ENCODE peak calls at places on chromosomes 16 and 17, in nine cellular contexts. One of them, this sample, is unnamed.
A peak's percentile ranks its signal among the peaks of the same experiment; 100 is the strongest.

GRCh38 chr17:15157051-15157450 is 108.1 kb downstream of the PMP22 start:
- DNase-seq in A549: no peak
- DNase-seq in right lobe of liver: no peak
- DNase-seq in dorsolateral prefrontal cortex: no peak
- DNase-seq in effector memory CD4-positive, alpha-beta T cell: no peak
- DNase-seq in SK-N-SH: no peak
- DNase-seq in stomach: no peak
- DNase-seq in GM23248: peak; percentile 75
- DNase-seq in mammary epithelial cell: no peak
- DNase-seq in this sample: no peak

GRCh38 chr16:58515125-58515870 is at the start of gene SETD6:
- DNase-seq in A549: peak; percentile 86
- DNase-seq in right lobe of liver: peak; percentile 90
- DNase-seq in dorsolateral prefrontal cortex: peak; percentile 92
- DNase-seq in effector memory CD4-positive, alpha-beta T cell: peak; percentile 66
- DNase-seq in SK-N-SH: peak; percentile 92
- DNase-seq in stomach: peak; percentile 89
- DNase-seq in GM23248: peak; percentile 95
- DNase-seq in mammary epithelial cell: peak; percentile 77
- DNase-seq in this sample: no peak

GRCh38 chr17:45302649-45303173 is 14.1 kb downstream of the MAP3K14 start:
- DNase-seq in A549: no peak
- DNase-seq in right lobe of liver: no peak
- DNase-seq in dorsolateral prefrontal cortex: no peak
- DNase-seq in effector memory CD4-positive, alpha-beta T cell: no peak
- DNase-seq in SK-N-SH: no peak
- DNase-seq in stomach: no peak
- DNase-seq in GM23248: peak; percentile 75
- DNase-seq in mammary epithelial cell: peak; percentile 69
- DNase-seq in this sample: no peak

GRCh38 chr17:43360376-43360738 is 38.4 kb upstream of the ARL4D start:
- DNase-seq in A549: peak; percentile 80
- DNase-seq in right lobe of liver: no peak
- DNase-seq in dorsolateral prefrontal cortex: no peak
- DNase-seq in effector memory CD4-positive, alpha-beta T cell: peak; percentile 77
- DNase-seq in SK-N-SH: peak; percentile 44
- DNase-seq in stomach: peak; percentile 59
- DNase-seq in GM23248: no peak
- DNase-seq in mammary epithelial cell: no peak
- DNase-seq in this sample: no peak

GRCh38 chr17:81959362-81960129 is 1.4 kb downstream of the NOTUM start:
- DNase-seq in A549: peak; percentile 65
- DNase-seq in right lobe of liver: peak; percentile 83
- DNase-seq in dorsolateral prefrontal cortex: peak; percentile 63
- DNase-seq in effector memory CD4-positive, alpha-beta T cell: peak; percentile 77
- DNase-seq in SK-N-SH: peak; percentile 96
- DNase-seq in stomach: peak; percentile 84
- DNase-seq in GM23248: peak; percentile 73
- DNase-seq in mammary epithelial cell: peak; percentile 33
- DNase-seq in this sample: no peak

GRCh38 chr16:80997139-80997798 is 9.4 kb downstream of the CMC2 start:
- DNase-seq in A549: peak; percentile 69
- DNase-seq in right lobe of liver: no peak
- DNase-seq in dorsolateral prefrontal cortex: no peak
- DNase-seq in effector memory CD4-positive, alpha-beta T cell: no peak
- DNase-seq in SK-N-SH: no peak
- DNase-seq in stomach: no peak
- DNase-seq in GM23248: peak; percentile 12
- DNase-seq in mammary epithelial cell: no peak
- DNase-seq in this sample: peak; percentile 48

GRCh38 chr17:48194097-48194550 is 86.6 kb downstream of the SNX11 start:
- DNase-seq in A549: peak; percentile 41
- DNase-seq in right lobe of liver: no peak
- DNase-seq in dorsolateral prefrontal cortex: no peak
- DNase-seq in effector memory CD4-positive, alpha-beta T cell: no peak
- DNase-seq in SK-N-SH: no peak
- DNase-seq in stomach: no peak
- DNase-seq in GM23248: peak; percentile 42
- DNase-seq in mammary epithelial cell: peak; percentile 3
- DNase-seq in this sample: no peak

GRCh38 chr17:43211123-43211479 is 574 bp upstream of the TMEM106A start:
- DNase-seq in A549: no peak
- DNase-seq in right lobe of liver: no peak
- DNase-seq in dorsolateral prefrontal cortex: no peak
- DNase-seq in effector memory CD4-positive, alpha-beta T cell: no peak
- DNase-seq in SK-N-SH: no peak
- DNase-seq in stomach: no peak
- DNase-seq in GM23248: peak; percentile 17
- DNase-seq in mammary epithelial cell: no peak
- DNase-seq in this sample: no peak

GRCh38 chr17:75530837-75531723 is 5.6 kb downstream of the LLGL2 start:
- DNase-seq in A549: no peak
- DNase-seq in right lobe of liver: no peak
- DNase-seq in dorsolateral prefrontal cortex: no peak
- DNase-seq in effector memory CD4-positive, alpha-beta T cell: no peak
- DNase-seq in SK-N-SH: no peak
- DNase-seq in stomach: peak; percentile 55
- DNase-seq in GM23248: no peak
- DNase-seq in mammary epithelial cell: no peak
- DNase-seq in this sample: no peak
- H3K27ac ChIP-seq in A549: peak overlapping the region; percentile 75
- H3K27ac ChIP-seq in right lobe of liver: no peak overlapping the region
- H3K27ac ChIP-seq in dorsolateral prefrontal cortex: no peak overlapping the region
- H3K27ac ChIP-seq in effector memory CD4-positive, alpha-beta T cell: no peak overlapping the region
- H3K27ac ChIP-seq in SK-N-SH: no peak overlapping the region
- H3K27ac ChIP-seq in stomach: peak overlapping the region; percentile 46
- H3K27ac ChIP-seq in GM23248: no peak overlapping the region
- H3K27ac ChIP-seq in mammary epithelial cell: no peak overlapping the region
- H3K27ac ChIP-seq in this sample: no peak overlapping the region

GRCh38 chr16:31002252-31002700 is 8.2 kb downstream of the STX1B start:
- DNase-seq in A549: no peak
- DNase-seq in right lobe of liver: no peak
- DNase-seq in dorsolateral prefrontal cortex: no peak
- DNase-seq in effector memory CD4-positive, alpha-beta T cell: no peak
- DNase-seq in SK-N-SH: no peak
- DNase-seq in stomach: no peak
- DNase-seq in GM23248: no peak
- DNase-seq in mammary epithelial cell: peak; percentile 20
- DNase-seq in this sample: no peak
- H3K27ac ChIP-seq in A549: peak overlapping the region; percentile 24
- H3K27ac ChIP-seq in right lobe of liver: no peak overlapping the region
- H3K27ac ChIP-seq in dorsolateral prefrontal cortex: no peak overlapping the region
- H3K27ac ChIP-seq in effector memory CD4-positive, alpha-beta T cell: no peak overlapping the region
- H3K27ac ChIP-seq in SK-N-SH: no peak overlapping the region
- H3K27ac ChIP-seq in stomach: no peak overlapping the region
- H3K27ac ChIP-seq in GM23248: no peak overlapping the region
- H3K27ac ChIP-seq in mammary epithelial cell: no peak overlapping the region
- H3K27ac ChIP-seq in this sample: no peak overlapping the region

GRCh38 chr17:64024215-64024654 is 3.8 kb upstream of the ICAM2 start:
- DNase-seq in A549: no peak
- DNase-seq in right lobe of liver: no peak
- DNase-seq in dorsolateral prefrontal cortex: no peak
- DNase-seq in effector memory CD4-positive, alpha-beta T cell: no peak
- DNase-seq in SK-N-SH: no peak
- DNase-seq in stomach: no peak
- DNase-seq in GM23248: no peak
- DNase-seq in mammary epithelial cell: no peak
- DNase-seq in this sample: no peak
- H3K27ac ChIP-seq in A549: no peak overlapping the region
- H3K27ac ChIP-seq in right lobe of liver: no peak overlapping the region
- H3K27ac ChIP-seq in dorsolateral prefrontal cortex: no peak overlapping the region
- H3K27ac ChIP-seq in effector memory CD4-positive, alpha-beta T cell: peak overlapping the region; percentile 92
- H3K27ac ChIP-seq in SK-N-SH: no peak overlapping the region
- H3K27ac ChIP-seq in stomach: peak overlapping the region; percentile 59
- H3K27ac ChIP-seq in GM23248: no peak overlapping the region
- H3K27ac ChIP-seq in mammary epithelial cell: no peak overlapping the region
- H3K27ac ChIP-seq in this sample: no peak overlapping the region

DNA sequence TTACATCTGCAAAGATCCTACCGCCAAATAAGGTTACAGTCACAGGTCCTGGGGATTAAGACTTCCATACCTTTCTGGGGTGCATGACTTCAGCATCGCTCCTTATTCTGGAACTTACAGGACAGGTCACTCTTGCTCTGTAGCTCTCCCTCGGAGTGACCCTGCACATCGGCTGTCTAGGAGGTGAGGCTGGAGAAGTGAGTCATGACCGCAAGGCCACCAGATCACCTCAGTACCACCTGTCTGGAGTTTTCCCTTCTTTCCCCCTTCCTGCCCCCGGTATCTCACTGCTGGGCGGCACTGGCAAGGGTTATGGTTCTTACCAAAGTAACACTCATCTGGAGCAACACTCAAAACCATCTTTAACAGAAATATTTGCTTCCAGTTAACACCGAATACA is 374.8 kb downstream of the SLC39A11 start:
- DNase-seq in A549: no peak
- DNase-seq in right lobe of liver: no peak
- DNase-seq in dorsolateral prefrontal cortex: no peak
- DNase-seq in effector memory CD4-positive, alpha-beta T cell: no peak
- DNase-seq in SK-N-SH: no peak
- DNase-seq in stomach: no peak
- DNase-seq in GM23248: no peak
- DNase-seq in mammary epithelial cell: no peak
- DNase-seq in this sample: no peak
- H3K27ac ChIP-seq in A549: peak overlapping the region; percentile 85
- H3K27ac ChIP-seq in right lobe of liver: no peak overlapping the region
- H3K27ac ChIP-seq in dorsolateral prefrontal cortex: no peak overlapping the region
- H3K27ac ChIP-seq in effector memory CD4-positive, alpha-beta T cell: no peak overlapping the region
- H3K27ac ChIP-seq in SK-N-SH: no peak overlapping the region
- H3K27ac ChIP-seq in stomach: no peak overlapping the region
- H3K27ac ChIP-seq in GM23248: no peak overlapping the region
- H3K27ac ChIP-seq in mammary epithelial cell: no peak overlapping the region
- H3K27ac ChIP-seq in this sample: no peak overlapping the region

GRCh38 chr16:87581867-87582220 is 20.5 kb upstream of the JPH3 start:
- DNase-seq in A549: peak; percentile 90
- DNase-seq in right lobe of liver: peak; percentile 43
- DNase-seq in dorsolateral prefrontal cortex: no peak
- DNase-seq in effector memory CD4-positive, alpha-beta T cell: no peak
- DNase-seq in SK-N-SH: peak; percentile 58
- DNase-seq in stomach: peak; percentile 56
- DNase-seq in GM23248: peak; percentile 99
- DNase-seq in mammary epithelial cell: peak; percentile 79
- DNase-seq in this sample: no peak
- H3K27ac ChIP-seq in A549: peak overlapping the region; percentile 89
- H3K27ac ChIP-seq in right lobe of liver: peak overlapping the region; percentile 67
- H3K27ac ChIP-seq in dorsolateral prefrontal cortex: peak overlapping the region; percentile 42
- H3K27ac ChIP-seq in effector memory CD4-positive, alpha-beta T cell: no peak overlapping the region
- H3K27ac ChIP-seq in SK-N-SH: peak overlapping the region; percentile 99
- H3K27ac ChIP-seq in stomach: no peak overlapping the region
- H3K27ac ChIP-seq in GM23248: peak overlapping the region; percentile 99
- H3K27ac ChIP-seq in mammary epithelial cell: no peak overlapping the region
- H3K27ac ChIP-seq in this sample: no peak overlapping the region

GRCh38 chr17:3896108-3897099 is 3.6 kb upstream of the CAMKK1 start:
- DNase-seq in A549: no peak
- DNase-seq in right lobe of liver: no peak
- DNase-seq in dorsolateral prefrontal cortex: peak; percentile 15
- DNase-seq in effector memory CD4-positive, alpha-beta T cell: no peak
- DNase-seq in SK-N-SH: no peak
- DNase-seq in stomach: no peak
- DNase-seq in GM23248: no peak
- DNase-seq in mammary epithelial cell: no peak
- DNase-seq in this sample: no peak

GRCh38 chr17:3894927-3895343 is 2.1 kb upstream of the CAMKK1 start:
- DNase-seq in A549: peak; percentile 52
- DNase-seq in right lobe of liver: no peak
- DNase-seq in dorsolateral prefrontal cortex: no peak
- DNase-seq in effector memory CD4-positive, alpha-beta T cell: no peak
- DNase-seq in SK-N-SH: no peak
- DNase-seq in stomach: peak; percentile 68
- DNase-seq in GM23248: peak; percentile 32
- DNase-seq in mammary epithelial cell: no peak
- DNase-seq in this sample: no peak

GRCh38 chr17:3894188-3894587 is 1.3 kb upstream of the CAMKK1 start:
- DNase-seq in A549: no peak
- DNase-seq in right lobe of liver: no peak
- DNase-seq in dorsolateral prefrontal cortex: no peak
- DNase-seq in effector memory CD4-positive, alpha-beta T cell: no peak
- DNase-seq in SK-N-SH: no peak
- DNase-seq in stomach: no peak
- DNase-seq in GM23248: no peak
- DNase-seq in mammary epithelial cell: no peak
- DNase-seq in this sample: no peak

GRCh38 chr17:3893720-3894116 is 865 bp upstream of the CAMKK1 start:
- DNase-seq in A549: no peak
- DNase-seq in right lobe of liver: no peak
- DNase-seq in dorsolateral prefrontal cortex: no peak
- DNase-seq in effector memory CD4-positive, alpha-beta T cell: no peak
- DNase-seq in SK-N-SH: no peak
- DNase-seq in stomach: no peak
- DNase-seq in GM23248: no peak
- DNase-seq in mammary epithelial cell: no peak
- DNase-seq in this sample: no peak

GRCh38 chr17:3895354-3895753 is 2.5 kb upstream of the CAMKK1 start:
- DNase-seq in A549: no peak
- DNase-seq in right lobe of liver: no peak
- DNase-seq in dorsolateral prefrontal cortex: no peak
- DNase-seq in effector memory CD4-positive, alpha-beta T cell: no peak
- DNase-seq in SK-N-SH: no peak
- DNase-seq in stomach: no peak
- DNase-seq in GM23248: no peak
- DNase-seq in mammary epithelial cell: no peak
- DNase-seq in this sample: no peak
- H3K27ac ChIP-seq in A549: peak overlapping the region; percentile 49
- H3K27ac ChIP-seq in right lobe of liver: no peak overlapping the region
- H3K27ac ChIP-seq in dorsolateral prefrontal cortex: no peak overlapping the region
- H3K27ac ChIP-seq in effector memory CD4-positive, alpha-beta T cell: no peak overlapping the region
- H3K27ac ChIP-seq in SK-N-SH: no peak overlapping the region
- H3K27ac ChIP-seq in stomach: peak overlapping the region; percentile 69
- H3K27ac ChIP-seq in GM23248: no peak overlapping the region
- H3K27ac ChIP-seq in mammary epithelial cell: no peak overlapping the region
- H3K27ac ChIP-seq in this sample: no peak overlapping the region